ENCODE peak calls at places on chromosomes 6 and 20, in seven cellular contexts. T is T1000; D is NCI-H226; Y is tibial nerve; R is SW 1271; I is AG04449; Q is activated gamma-delta T cell treated with anti-CD3 and anti-CD28 coated beads, Interleukin-2, amount 50 U/mL, for 16 hours. U is an unnamed sample.

GRCh38 chr6:90484392-90484791 is 102.5 kb downstream of the MAP3K7 start:
- DNase-seq in R (no peak), I (no peak), D (no peak), Q (no peak), Y (no peak), T (no peak), U (no peak)

GRCh38 chr6:3016473-3017280 is 17.0 kb downstream of the NQO2 start:
- DNase-seq in I (no peak), R (no peak), D (no peak), Y (no peak), Q (no peak), T (no peak), U (no peak)

GRCh38 chr6:110415297-110415916 is at the start of gene DDO:
- DNase-seq in R (no peak), I (no peak), D (no peak), Y (no peak), T (no peak), Q (no peak), U (peak)

GRCh38 chr6:154565331-154565730 is 54.8 kb upstream of the CNKSR3 start:
- DNase-seq in Y (no peak), D (no peak), T (no peak), R (no peak), Q (no peak), I (no peak), U (no peak)

GRCh38 chr6:93036835-93037234 is 382.5 kb downstream of the EPHA7 start:
- DNase-seq in R (no peak), I (no peak), D (no peak), T (no peak), Q (no peak), Y (no peak), U (no peak)

GRCh38 chr20:25282034-25282781 is 34.3 kb downstream of the PYGB start:
- DNase-seq in Q (no peak), T (no peak), D (no peak), Y (peak), I (no peak), R (no peak), U (no peak)

GRCh38 chr6:125149256-125150144 is 4.1 kb upstream of the TPD52L1 start:
- DNase-seq in Q (no peak), D (no peak), R (no peak), T (no peak), Y (no peak), I (no peak), U (no peak)

GRCh38 chr20:8454137-8454712 is 322.2 kb downstream of the PLCB1 start:
- DNase-seq in T (peak), I (peak), Y (no peak), Q (peak), D (peak), R (peak), U (no peak)

GRCh38 chr20:1486566-1486965 is 4.7 kb downstream of the SIRPB2 start:
- DNase-seq in Y (no peak), D (no peak), T (no peak), R (no peak), I (no peak), Q (no peak), U (no peak)

GRCh38 chr6:3390698-3391097 is 66.2 kb downstream of the SLC22A23 start:
- DNase-seq in I (peak), D (peak), Y (peak), Q (no peak), T (no peak), R (no peak), U (peak)

GRCh38 chr20:52210037-52210990 is 18.7 kb upstream of the ZFP64 start:
- DNase-seq in R (no peak), T (no peak), Q (no peak), Y (no peak), D (no peak), I (no peak), U (no peak)

GRCh38 chr20:663315-664090 is 10.5 kb upstream of the SRXN1 start:
- DNase-seq in Y (no peak), I (no peak), D (no peak), R (no peak), Q (no peak), T (no peak), U (no peak)

GRCh38 chr6:109767961-109768360 is 76.9 kb downstream of the FIG4 start:
- DNase-seq in Y (no peak), I (no peak), D (peak), Q (no peak), R (no peak), T (no peak), U (no peak)

GRCh38 chr6:6131492-6132109 is 124.9 kb upstream of the NRN1 start:
- DNase-seq in Y (no peak), R (no peak), I (no peak), Q (no peak), D (no peak), T (no peak), U (no peak)

GRCh38 chr6:15752820-15753219 is 90.0 kb upstream of the DTNBP1 start:
- DNase-seq in I (no peak), Q (no peak), D (peak), R (peak), Y (no peak), T (no peak), U (no peak)

GRCh38 chr20:10674684-10675455 is 1.1 kb upstream of the JAG1 start:
- DNase-seq in T (peak), Y (peak), D (peak), Q (no peak), R (peak), I (no peak), U (no peak)

GRCh38 chr6:168299541-168300511 is 19.8 kb downstream of the DACT2 start:
- DNase-seq in Y (no peak), R (no peak), I (no peak), Q (no peak), D (no peak), T (no peak), U (peak)

GRCh38 chr6:16523550-16524379 is 237.5 kb downstream of the ATXN1 start:
- DNase-seq in Y (no peak), Q (no peak), T (no peak), I (peak), D (peak), R (no peak), U (no peak)

GRCh38 chr6:168071620-168072019 is 7.4 kb downstream of the FRMD1 start:
- DNase-seq in R (no peak), Q (no peak), D (no peak), I (no peak), T (no peak), Y (no peak), U (no peak)

GRCh38 chr20:44701116-44701865 is 13.9 kb upstream of the CCN5 start:
- DNase-seq in Q (no peak), I (no peak), R (no peak), T (no peak), D (no peak), Y (no peak), U (no peak)

GRCh38 chr20:14921546-14921945 is 584.1 kb upstream of the FLRT3 start:
- DNase-seq in Y (no peak), D (no peak), T (no peak), I (no peak), R (no peak), Q (no peak), U (no peak)

GRCh38 chr20:4018015-4018748 is 2.8 kb upstream of the RNF24 start:
- DNase-seq in T (no peak), Q (no peak), Y (no peak), I (no peak), R (no peak), D (no peak), U (no peak)

GRCh38 chr6:38024908-38025307 is 205.4 kb downstream of the ZFAND3 start:
- DNase-seq in Y (no peak), I (no peak), T (no peak), R (no peak), Q (no peak), D (no peak), U (no peak)

GRCh38 chr20:62622877-62623487 is 19.3 kb upstream of the SLCO4A1 start:
- DNase-seq in Q (no peak), I (no peak), R (no peak), D (no peak), T (no peak), Y (no peak), U (no peak)

GRCh38 chr6:24522090-24522820 is 27.5 kb downstream of the ALDH5A1 start:
- DNase-seq in I (no peak), Y (no peak), R (no peak), D (no peak), T (no peak), Q (no peak), U (no peak)

GRCh38 chr6:490251-491037 is 98.9 kb downstream of the IRF4 start:
- DNase-seq in R (no peak), Y (no peak), I (no peak), D (no peak), T (no peak), Q (no peak), U (no peak)

GRCh38 chr6:33249732-33250625 is 21.7 kb downstream of the VPS52 start:
- DNase-seq in Q (no peak), T (peak), Y (no peak), R (no peak), I (peak), D (peak), U (no peak)

GRCh38 chr6:131795366-131795765 is 12.5 kb upstream of the ENPP1 start:
- DNase-seq in D (no peak), Y (no peak), R (no peak), T (no peak), Q (no peak), I (no peak), U (no peak)

GRCh38 chr6:87828044-87828443 is 126.0 kb upstream of the AKIRIN2 start:
- DNase-seq in R (no peak), Y (no peak), D (no peak), I (no peak), Q (no peak), T (no peak), U (no peak)

GRCh38 chr20:63536241-63536977 is 767 bp downstream of the PTK6 start:
- DNase-seq in Q (no peak), R (no peak), T (peak), I (no peak), Y (no peak), D (no peak), U (no peak)

GRCh38 chr6:30200551-30201281 is 12.5 kb downstream of the TRIM26 start:
- DNase-seq in I (no peak), R (no peak), Y (no peak), D (no peak), T (no peak), Q (no peak), U (no peak)

GRCh38 chr6:3848380-3848779 is 793 bp upstream of the FAM50B start:
- DNase-seq in D (no peak), T (no peak), Y (no peak), I (no peak), R (no peak), Q (no peak), U (peak)

GRCh38 chr6:31441368-31442267 is 38.2 kb downstream of the MICA start:
- DNase-seq in I (no peak), Y (peak), T (peak), R (peak), D (peak), Q (peak), U (peak)

GRCh38 chr6:22025468-22026159 is 271.2 kb downstream of the PRL start:
- DNase-seq in D (peak), Q (no peak), Y (no peak), I (no peak), T (no peak), R (no peak), U (no peak)

GRCh38 chr20:1402149-1402548 is 9.3 kb upstream of the FKBP1A start:
- DNase-seq in Y (no peak), R (no peak), I (no peak), Q (no peak), D (peak), T (no peak), U (peak)

GRCh38 chr6:129393659-129394058 is 316.3 kb downstream of the ARHGAP18 start:
- DNase-seq in T (no peak), Q (no peak), I (no peak), D (no peak), Y (no peak), R (no peak), U (no peak)

GRCh38 chr6:12504325-12504966 is 212.1 kb upstream of the PHACTR1 start:
- DNase-seq in I (no peak), D (no peak), T (no peak), Q (no peak), R (peak), Y (no peak), U (no peak)

GRCh38 chr6:26230336-26230735 is 134.7 kb upstream of the BTN3A2 start:
- DNase-seq in D (no peak), R (no peak), Q (no peak), Y (no peak), I (no peak), T (no peak), U (no peak)

U was measured in lower leg skin.